ENCODE peak calls at places on chromosomes 12 and 14, in five cellular contexts. V is A549, T is Caco-2, O is mesendoderm, Q is pancreas. W is an unnamed sample.

GRCh38 chr12:111360325-111360930 is 8.5 kb downstream of the PHETA1 start:
- DNase-seq in V (no peak), T (no peak), O (no peak), Q (no peak), W (no peak)

GRCh38 chr12:2243275-2243674 is 190.5 kb downstream of the CACNA1C start:
- DNase-seq in V (no peak), T (no peak), O (peak), Q (no peak), W (no peak)

GRCh38 chr12:130086248-130086647 is 76.0 kb upstream of the FZD10 start:
- DNase-seq in V (no peak), T (no peak), O (no peak), Q (no peak), W (no peak)

GRCh38 chr12:51827925-51828818 is 20.3 kb downstream of the FIGNL2 start:
- DNase-seq in V (peak), T (no peak), O (peak), Q (no peak), W (no peak)

GRCh38 chr14:71319646-71320045 is 412.4 kb downstream of the PCNX1 start:
- DNase-seq in V (peak), T (peak), O (peak), Q (peak), W (no peak)

GRCh38 chr12:96063046-96063445 is 27.7 kb upstream of the LTA4H start:
- DNase-seq in V (peak), T (no peak), O (no peak), Q (no peak), W (no peak)

GRCh38 chr14:77088219-77088618 is 9.8 kb upstream of the CIPC start:
- DNase-seq in V (no peak), T (peak), O (peak), Q (peak), W (no peak)

GRCh38 chr14:71616013-71616412 is 316.2 kb upstream of the RGS6 start:
- DNase-seq in V (no peak), T (no peak), O (no peak), Q (no peak), W (no peak)

GRCh38 chr12:25089738-25090137 is 105.2 kb downstream of the DNAI7 start:
- DNase-seq in V (no peak), T (no peak), O (no peak), Q (no peak), W (no peak)

GRCh38 chr12:1318327-1319031 is 275.9 kb downstream of the FBXL14 start:
- DNase-seq in V (no peak), T (no peak), O (peak), Q (peak), W (peak)

GRCh38 chr12:2294651-2295475 is 242.1 kb downstream of the CACNA1C start:
- DNase-seq in V (no peak), T (no peak), O (no peak), Q (peak), W (peak)

GRCh38 chr12:851913-852312 is 97.6 kb downstream of the RAD52 start:
- DNase-seq in V (peak), T (no peak), O (no peak), Q (no peak), W (no peak)

GRCh38 chr12:52120951-52121847 is 41.7 kb downstream of the SMIM41 start:
- DNase-seq in V (no peak), T (no peak), O (no peak), Q (no peak), W (no peak)

GRCh38 chr12:113214938-113215400 is 6.3 kb upstream of the TPCN1 start:
- DNase-seq in V (peak), T (peak), O (peak), Q (peak), W (peak)

GRCh38 chr12:6722863-6723262 is 983 bp upstream of the COPS7A start:
- DNase-seq in V (no peak), T (no peak), O (no peak), Q (no peak), W (no peak)

GRCh38 chr12:96187675-96188355 is 6.4 kb upstream of the ELK3 start:
- DNase-seq in V (no peak), T (no peak), O (no peak), Q (no peak), W (no peak)

DNA sequence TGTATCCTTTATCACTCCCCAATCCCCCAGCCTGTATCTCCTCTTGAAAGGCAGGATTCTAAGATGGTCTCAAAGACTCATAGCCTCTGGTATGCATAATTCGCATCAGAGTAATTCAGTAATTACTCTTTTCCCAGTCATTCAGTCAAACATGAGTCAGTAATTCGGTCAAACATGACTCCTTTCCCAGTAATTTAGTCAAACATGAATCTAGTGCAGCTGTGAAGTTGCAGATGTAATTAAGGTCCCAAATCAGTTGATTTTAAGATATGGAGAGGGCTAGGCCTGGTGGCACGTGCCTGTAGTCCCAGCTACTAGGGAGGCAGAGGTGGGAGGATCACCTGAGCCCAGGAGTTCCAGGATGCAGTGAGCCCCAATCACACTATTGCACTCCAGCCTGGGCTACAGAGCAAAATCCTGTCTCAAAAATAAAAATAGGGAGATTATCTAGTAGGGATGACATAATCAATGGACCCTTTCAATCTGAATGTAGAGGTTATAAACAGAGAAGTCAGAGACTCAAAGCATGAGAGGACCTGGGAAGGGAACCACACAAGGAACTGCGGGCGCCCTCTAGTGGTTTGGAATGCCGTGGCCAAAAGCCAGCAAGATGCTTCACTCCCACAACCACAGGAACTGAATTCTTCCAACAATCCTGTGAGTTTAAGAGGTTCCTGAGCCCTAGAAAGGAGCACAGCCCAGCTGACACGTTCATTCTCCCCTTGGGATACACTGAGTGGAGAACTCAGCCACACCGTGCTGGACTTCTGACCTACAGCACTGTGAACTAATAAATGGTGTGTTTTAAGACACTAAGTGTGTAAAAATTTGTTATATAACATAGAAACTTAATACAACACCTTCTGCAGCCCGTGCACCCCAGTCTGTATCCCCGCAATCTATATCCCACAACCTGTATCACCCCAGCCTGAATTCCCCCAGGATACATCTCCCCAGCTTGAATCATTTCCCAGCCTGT is 14.3 kb upstream of the ARMH4 start:
- DNase-seq in V (peak), T (peak), O (peak), Q (peak), W (peak)
- H3K4me3 ChIP-seq in V (no peak), T (no peak), O (no peak), Q (no peak), W (no peak)

DNA sequence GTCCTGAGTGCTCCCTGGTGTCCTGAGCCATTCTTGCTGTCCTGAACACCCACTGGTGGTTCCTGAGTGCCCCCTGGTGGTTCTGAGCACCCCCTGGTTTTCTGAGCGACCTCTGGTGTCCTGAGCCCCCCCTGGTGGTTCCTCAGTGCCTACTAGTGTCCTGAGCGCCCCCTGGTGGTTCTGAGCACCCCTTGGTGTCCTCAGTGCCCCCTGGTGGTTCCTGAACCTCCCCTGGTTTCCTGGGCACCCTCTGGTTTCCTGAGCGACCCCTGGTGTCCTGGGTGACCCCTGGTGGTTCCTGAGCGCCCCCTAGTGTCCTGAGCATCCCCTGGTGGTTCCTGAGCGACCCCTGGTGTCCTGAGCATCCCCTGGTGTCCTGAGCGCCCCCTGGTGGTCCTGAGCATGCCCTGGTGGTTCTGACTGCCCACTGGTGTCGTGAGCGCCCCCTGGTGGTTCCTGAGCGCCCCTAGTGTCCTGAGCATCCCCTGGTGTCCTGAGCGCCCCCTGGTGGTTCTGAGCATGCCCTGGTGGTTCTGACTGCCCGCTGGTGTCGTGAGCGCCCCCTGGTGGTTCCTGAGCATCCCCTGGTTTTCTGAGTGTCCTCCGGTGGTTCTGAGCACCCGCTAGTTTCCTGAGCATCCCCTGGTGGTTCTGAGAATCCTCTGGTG is 473.1 kb downstream of the TMEM121 start:
- DNase-seq in V (peak), T (no peak), O (peak), Q (peak), W (no peak)
- H3K4me3 ChIP-seq in V (no peak), T (no peak), O (no peak), Q (no peak), W (no peak)

GRCh38 chr14:55583942-55584468 is 4.0 kb downstream of the KTN1 start:
- DNase-seq in V (no peak), T (no peak), O (peak), Q (no peak), W (no peak)

GRCh38 chr14:55580401-55581010 is 499 bp downstream of the KTN1 start:
- DNase-seq in V (peak), T (peak), O (no peak), Q (peak), W (no peak)

GRCh38 chr14:55579724-55580400 is at the start of gene KTN1:
- DNase-seq in V (peak), T (peak), O (peak), Q (peak), W (no peak)

GRCh38 chr14:55581011-55581806 is 1.2 kb downstream of the KTN1 start:
- DNase-seq in V (peak), T (peak), O (peak), Q (peak), W (no peak)

GRCh38 chr14:55582741-55583140 is 2.7 kb downstream of the KTN1 start:
- DNase-seq in V (no peak), T (no peak), O (no peak), Q (no peak), W (no peak)
- H3K4me3 ChIP-seq in V (no peak), T (no peak), O (no peak), Q (no peak), W (no peak)

DNA sequence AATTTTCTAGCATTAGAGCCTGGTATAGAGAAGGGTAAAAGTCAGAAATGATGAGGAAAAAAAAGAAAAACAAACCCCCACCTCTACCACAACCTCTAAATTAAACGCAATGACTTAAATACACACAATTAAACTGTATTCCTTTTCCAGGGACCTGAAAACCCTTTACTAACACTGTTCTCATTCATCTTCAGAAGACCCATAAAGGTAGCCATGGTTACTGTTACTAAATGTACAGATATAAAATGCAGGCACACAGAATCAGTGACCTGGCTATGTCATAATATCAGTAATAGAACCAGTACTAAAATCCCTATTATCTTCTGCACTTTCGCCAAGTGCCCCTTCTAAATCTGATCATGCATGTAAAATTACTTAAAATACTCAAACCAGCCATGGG is 1.4 kb downstream of the ACIN1 start:
- DNase-seq in V (no peak), T (no peak), O (no peak), Q (no peak), W (no peak)
- H3K4me3 ChIP-seq in V (peak), T (peak), O (peak), Q (no peak), W (peak)

GRCh38 chr14:81418057-81418790 is 18.1 kb upstream of the STON2 start:
- DNase-seq in V (no peak), T (no peak), O (no peak), Q (no peak), W (no peak)
- H3K4me3 ChIP-seq in V (no peak), T (no peak), O (no peak), Q (no peak), W (no peak)

GRCh38 chr12:55058082-55058481 is 38.3 kb downstream of the NEUROD4 start:
- DNase-seq in V (no peak), T (no peak), O (no peak), Q (no peak), W (no peak)

GRCh38 chr12:55060470-55060869 is 40.7 kb downstream of the NEUROD4 start:
- DNase-seq in V (no peak), T (no peak), O (peak), Q (no peak), W (no peak)

GRCh38 chr12:55063291-55063690 is 43.5 kb downstream of the NEUROD4 start:
- DNase-seq in V (no peak), T (no peak), O (no peak), Q (no peak), W (no peak)

GRCh38 chr12:55058776-55059175 is 39.0 kb downstream of the NEUROD4 start:
- DNase-seq in V (no peak), T (no peak), O (no peak), Q (no peak), W (no peak)

DNA sequence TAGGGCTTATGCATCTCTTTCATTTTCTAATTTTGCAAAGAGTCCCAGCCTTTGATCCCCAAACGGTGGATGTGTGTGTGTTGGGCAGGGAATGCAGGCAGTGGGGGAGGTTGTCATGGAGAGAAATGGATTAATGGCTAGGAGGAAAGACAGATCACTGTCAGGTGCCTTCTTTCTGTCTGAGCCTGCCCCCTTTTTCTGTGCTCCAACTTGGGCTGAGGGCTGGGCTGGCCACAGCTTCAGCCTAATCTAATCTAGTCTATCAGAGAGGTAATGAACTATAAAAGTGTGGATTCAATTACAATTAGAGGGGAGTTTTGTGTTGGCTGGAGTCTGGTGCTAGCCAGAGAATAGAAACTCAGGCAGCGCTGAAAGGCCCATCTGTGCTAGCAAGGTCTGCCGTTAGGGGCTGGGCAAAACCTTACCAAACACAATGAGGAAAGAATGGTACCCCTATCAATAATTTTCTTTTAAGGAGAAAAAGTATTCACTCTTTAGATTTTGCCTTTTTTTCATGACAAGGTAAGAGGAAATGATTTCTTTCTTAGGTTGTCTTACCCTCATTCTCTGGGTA is 41.3 kb downstream of the NEUROD4 start:
- DNase-seq in V (no peak), T (no peak), O (peak), Q (no peak), W (no peak)
- H3K4me3 ChIP-seq in V (no peak), T (no peak), O (no peak), Q (no peak), W (no peak)